ENCODE peak calls at places on chromosomes 16 and 17, in five cellular contexts. F is pancreas, C is lung, Q is SK-N-SH, S is Peyer's patch. V is an unnamed sample.
A peak's percentile ranks its signal among the peaks of the same experiment; 100 is the strongest.

GRCh38 chr17:17902357-17902756 is 65.6 kb upstream of the SREBF1 start:
- DNase-seq in S (peak; percentile 23), C (no peak), F (no peak), Q (no peak), V (no peak)

GRCh38 chr17:58415371-58416055 is 1.8 kb downstream of the RNF43 start:
- DNase-seq in C (peak; percentile 38), Q (peak; percentile 11), S (peak; percentile 70), F (peak; percentile 82), V (peak; percentile 73)

GRCh38 chr16:67936124-67936875 is at the start of gene PSMB10:
- DNase-seq in C (peak; percentile 52), Q (peak; percentile 74), F (peak; percentile 82), S (peak; percentile 78), V (no peak)

GRCh38 chr17:63929860-63930766 is 2.0 kb downstream of the CD79B start:
- DNase-seq in S (no peak), C (no peak), F (peak; percentile 50), Q (peak; percentile 31), V (no peak)

GRCh38 chr17:29145289-29146058 is 34.7 kb downstream of the MYO18A start:
- DNase-seq in S (peak; percentile 57), Q (peak; percentile 66), F (no peak), C (peak; percentile 84), V (peak; percentile 77)

GRCh38 chr16:28264656-28265055 is 27.7 kb upstream of the SBK1 start:
- DNase-seq in C (peak; percentile 52), Q (no peak), F (no peak), S (no peak), V (peak; percentile 35)

GRCh38 chr17:17443173-17443572 is 33.6 kb upstream of the MED9 start:
- DNase-seq in S (no peak), Q (no peak), C (no peak), F (no peak), V (no peak)

GRCh38 chr17:15510361-15510760 is 42.9 kb upstream of the CDRT4 start:
- DNase-seq in Q (no peak), C (no peak), S (no peak), F (no peak), V (no peak)

GRCh38 chr16:88924834-88925539 is 52.0 kb downstream of the CBFA2T3 start:
- DNase-seq in Q (peak; percentile 80), S (no peak), F (peak; percentile 91), C (no peak), V (no peak)

GRCh38 chr17:42329025-42329976 is 41.0 kb downstream of the STAT5A start:
- DNase-seq in Q (no peak), F (no peak), S (no peak), C (no peak), V (peak; percentile 48)

GRCh38 chr17:6078370-6078950 is 8.3 kb downstream of the WSCD1 start:
- DNase-seq in Q (no peak), F (no peak), S (no peak), C (no peak), V (no peak)

GRCh38 chr16:87324411-87325275 is 7.5 kb upstream of the C16orf95 start:
- DNase-seq in F (peak; percentile 82), S (peak; percentile 51), Q (peak; percentile 96), C (no peak), V (no peak)
- H3K27ac ChIP-seq in F (no peak overlapping the region), S (no peak overlapping the region), Q (no peak overlapping the region), C (no peak overlapping the region), V (no peak overlapping the region)

DNA sequence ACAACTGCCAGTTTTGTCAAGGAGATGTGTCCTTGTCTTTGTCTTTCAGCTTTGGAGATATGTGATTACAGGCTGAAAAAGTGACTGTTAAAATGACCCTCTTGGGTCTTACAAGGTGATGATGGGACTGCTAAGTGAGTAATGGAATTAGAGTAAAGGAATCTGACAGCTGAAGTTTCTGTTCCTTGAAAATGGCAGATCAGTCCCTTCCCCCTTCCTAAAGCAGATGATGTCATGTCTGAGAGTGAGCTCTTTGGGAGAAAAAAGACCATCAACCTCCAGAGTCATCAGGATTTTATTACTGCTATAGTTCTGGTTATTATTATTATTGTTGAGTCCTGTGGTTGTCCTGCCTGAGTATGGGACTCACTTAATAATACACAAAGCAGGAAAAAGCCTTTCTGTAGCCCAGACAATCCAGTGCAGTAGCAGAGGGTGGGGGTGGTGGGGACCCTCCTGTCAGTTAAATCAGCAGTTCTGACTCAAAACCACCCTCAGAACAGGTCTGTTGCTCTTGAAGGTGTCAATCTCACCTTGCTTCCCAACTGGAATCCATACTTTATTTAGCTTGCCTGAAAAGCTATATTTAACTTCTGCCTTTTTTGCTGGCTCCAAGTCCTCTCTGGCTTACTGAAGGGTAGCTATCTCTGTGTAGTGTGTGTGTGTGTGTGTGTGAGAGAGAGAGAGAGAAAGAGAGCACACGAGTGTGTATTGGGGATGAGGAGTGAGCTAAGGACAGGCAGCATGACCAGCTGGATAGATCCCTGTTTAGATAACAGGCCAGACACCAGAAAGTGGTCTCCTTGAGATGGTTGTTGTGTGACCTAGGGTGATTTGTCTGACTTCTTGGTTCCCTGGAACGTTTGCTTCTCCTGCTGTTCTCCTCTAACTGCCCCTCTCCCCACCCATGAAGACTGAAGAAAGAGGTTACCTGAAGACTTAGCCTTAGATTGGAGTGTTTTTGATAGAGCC is 4.9 kb downstream of the HROB start:
- DNase-seq in F (no peak), Q (peak; percentile 21), C (no peak), S (no peak), V (no peak)
- H3K27ac ChIP-seq in F (no peak overlapping the region), Q (peak overlapping the region; percentile 25), C (no peak overlapping the region), S (no peak overlapping the region), V (no peak overlapping the region)

DNA sequence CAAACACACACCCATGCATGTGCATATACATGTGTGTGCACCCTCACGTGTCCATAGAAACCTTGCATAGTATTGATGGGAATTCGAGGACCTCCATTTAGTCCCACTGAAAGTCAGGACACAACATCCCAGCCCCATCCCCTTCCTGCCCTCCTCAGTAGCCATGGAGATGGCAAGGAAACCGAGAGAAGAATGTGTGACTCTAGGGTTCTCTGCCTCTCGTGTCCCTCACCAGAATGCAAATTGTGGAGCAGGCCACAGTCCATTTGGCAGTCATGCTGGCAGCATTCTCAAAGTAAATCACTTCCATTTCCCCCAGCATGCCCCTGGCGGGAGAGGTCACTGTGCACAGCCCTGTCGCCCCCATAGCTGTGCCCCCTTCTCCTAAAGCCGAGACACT is 141.1 kb downstream of the MSI2 start:
- DNase-seq in Q (no peak), C (no peak), F (no peak), S (no peak), V (no peak)
- H3K27ac ChIP-seq in Q (no peak overlapping the region), C (no peak overlapping the region), F (no peak overlapping the region), S (no peak overlapping the region), V (no peak overlapping the region)

GRCh38 chr16:65042966-65043365 is 78.9 kb downstream of the CDH11 start:
- DNase-seq in S (no peak), Q (no peak), C (no peak), F (no peak), V (no peak)
- H3K27ac ChIP-seq in S (no peak overlapping the region), Q (no peak overlapping the region), C (peak overlapping the region; percentile 20), F (no peak overlapping the region), V (no peak overlapping the region)

V was measured in small intestine.